ENCODE peak calls at places on chromosome 15, in eight cellular contexts. One of them, this sample, is unnamed.

GRCh38 chr15:77851696-77852095 is 219.0 kb upstream of the LINGO1 start:
- DNase-seq in epithelial cell of esophagus: no peak
- DNase-seq in activated naive CD4-positive, alpha-beta T cell: no peak
- DNase-seq in left ventricle myocardium superior: no peak
- DNase-seq in HuH-7: no peak
- DNase-seq in NCI-H1105 treated with DMSO at 0.1 percent for 48 hours: peak
- DNase-seq in NCI-H460: no peak
- DNase-seq in left cardiac atrium: no peak
- DNase-seq in this sample: no peak

GRCh38 chr15:25775317-25775912 is 87.7 kb downstream of the ATP10A start:
- DNase-seq in epithelial cell of esophagus: peak
- DNase-seq in activated naive CD4-positive, alpha-beta T cell: no peak
- DNase-seq in left ventricle myocardium superior: peak
- DNase-seq in HuH-7: no peak
- DNase-seq in NCI-H1105 treated with DMSO at 0.1 percent for 48 hours: no peak
- DNase-seq in NCI-H460: peak
- DNase-seq in left cardiac atrium: peak
- DNase-seq in this sample: peak

GRCh38 chr15:63088532-63089245 is 33.0 kb upstream of the LACTB start:
- DNase-seq in epithelial cell of esophagus: no peak
- DNase-seq in activated naive CD4-positive, alpha-beta T cell: no peak
- DNase-seq in left ventricle myocardium superior: no peak
- DNase-seq in HuH-7: no peak
- DNase-seq in NCI-H1105 treated with DMSO at 0.1 percent for 48 hours: no peak
- DNase-seq in NCI-H460: no peak
- DNase-seq in left cardiac atrium: no peak
- DNase-seq in this sample: no peak

GRCh38 chr15:64209680-64210334 is 47.0 kb upstream of the PPIB start:
- DNase-seq in epithelial cell of esophagus: peak
- DNase-seq in activated naive CD4-positive, alpha-beta T cell: no peak
- DNase-seq in left ventricle myocardium superior: no peak
- DNase-seq in HuH-7: peak
- DNase-seq in NCI-H1105 treated with DMSO at 0.1 percent for 48 hours: peak
- DNase-seq in NCI-H460: peak
- DNase-seq in left cardiac atrium: no peak
- DNase-seq in this sample: no peak

GRCh38 chr15:51382787-51383186 is 41.3 kb downstream of the GLDN start:
- DNase-seq in epithelial cell of esophagus: peak
- DNase-seq in activated naive CD4-positive, alpha-beta T cell: no peak
- DNase-seq in left ventricle myocardium superior: no peak
- DNase-seq in HuH-7: peak
- DNase-seq in NCI-H1105 treated with DMSO at 0.1 percent for 48 hours: no peak
- DNase-seq in NCI-H460: peak
- DNase-seq in left cardiac atrium: no peak
- DNase-seq in this sample: no peak

GRCh38 chr15:75063338-75063737 is 39.9 kb downstream of the PPCDC start:
- DNase-seq in epithelial cell of esophagus: no peak
- DNase-seq in activated naive CD4-positive, alpha-beta T cell: no peak
- DNase-seq in left ventricle myocardium superior: no peak
- DNase-seq in HuH-7: no peak
- DNase-seq in NCI-H1105 treated with DMSO at 0.1 percent for 48 hours: no peak
- DNase-seq in NCI-H460: no peak
- DNase-seq in left cardiac atrium: no peak
- DNase-seq in this sample: no peak

GRCh38 chr15:39602143-39602542 is 21.3 kb downstream of the THBS1 start:
- DNase-seq in epithelial cell of esophagus: peak
- DNase-seq in activated naive CD4-positive, alpha-beta T cell: no peak
- DNase-seq in left ventricle myocardium superior: no peak
- DNase-seq in HuH-7: no peak
- DNase-seq in NCI-H1105 treated with DMSO at 0.1 percent for 48 hours: no peak
- DNase-seq in NCI-H460: no peak
- DNase-seq in left cardiac atrium: no peak
- DNase-seq in this sample: no peak

GRCh38 chr15:98980899-98981228 is 26.7 kb downstream of the PGPEP1L start:
- DNase-seq in epithelial cell of esophagus: no peak
- DNase-seq in activated naive CD4-positive, alpha-beta T cell: no peak
- DNase-seq in left ventricle myocardium superior: no peak
- DNase-seq in HuH-7: no peak
- DNase-seq in NCI-H1105 treated with DMSO at 0.1 percent for 48 hours: no peak
- DNase-seq in NCI-H460: no peak
- DNase-seq in left cardiac atrium: no peak
- DNase-seq in this sample: no peak

GRCh38 chr15:56243774-56244236 is at the start of gene RFX7:
- DNase-seq in epithelial cell of esophagus: peak
- DNase-seq in activated naive CD4-positive, alpha-beta T cell: peak
- DNase-seq in left ventricle myocardium superior: peak
- DNase-seq in HuH-7: peak
- DNase-seq in NCI-H1105 treated with DMSO at 0.1 percent for 48 hours: peak
- DNase-seq in NCI-H460: peak
- DNase-seq in left cardiac atrium: peak
- DNase-seq in this sample: no peak

This sample was measured in epithelial cell of prostate.